ENCODE peak calls at places on chromosomes 2 and 18, in eight cellular contexts. K, J, E, D, Y, H, G and R are unnamed samples.

GRCh38 chr2:46117379-46117778 is 179.8 kb upstream of the EPAS1 start:
- DNase-seq in K (no peak), J (no peak), E (no peak), D (no peak), Y (peak), H (no peak), G (no peak), R (no peak)

GRCh38 chr18:56389190-56389589 is 249.2 kb downstream of the TXNL1 start:
- DNase-seq in K (no peak), J (no peak), E (no peak), D (no peak), Y (no peak), H (no peak), G (no peak), R (no peak)

GRCh38 chr2:63841254-63842022 is at the start of gene UGP2:
- DNase-seq in K (peak), J (peak), E (peak), D (peak), Y (peak), H (peak), G (peak), R (peak)

GRCh38 chr2:217475101-217475500 is 527.7 kb downstream of the TNS1 start:
- DNase-seq in K (no peak), J (no peak), E (no peak), D (no peak), Y (no peak), H (no peak), G (no peak), R (no peak)

GRCh38 chr2:208698114-208698513 is 291.5 kb downstream of the PTH2R start:
- DNase-seq in K (no peak), J (no peak), E (no peak), D (peak), Y (no peak), H (no peak), G (no peak), R (no peak)

GRCh38 chr2:218645126-218645525 is 14.3 kb downstream of the ZNF142 start:
- DNase-seq in K (no peak), J (no peak), E (no peak), D (no peak), Y (peak), H (no peak), G (no peak), R (no peak)

GRCh38 chr2:16413257-16413656 is 252.4 kb downstream of the CYRIA start:
- DNase-seq in K (no peak), J (peak), E (no peak), D (no peak), Y (no peak), H (no peak), G (peak), R (no peak)

GRCh38 chr18:3383381-3383915 is 66.5 kb upstream of the TGIF1 start:
- DNase-seq in K (no peak), J (no peak), E (no peak), D (peak), Y (peak), H (no peak), G (no peak), R (no peak)

GRCh38 chr2:219165058-219165930 is 4.5 kb downstream of the SLC23A3 start:
- DNase-seq in K (no peak), J (no peak), E (no peak), D (no peak), Y (no peak), H (no peak), G (no peak), R (no peak)

GRCh38 chr18:69936191-69936558 is 11.5 kb downstream of the CD226 start:
- DNase-seq in K (no peak), J (no peak), E (no peak), D (no peak), Y (no peak), H (peak), G (no peak), R (no peak)

GRCh38 chr2:55609193-55609794 is 8.1 kb downstream of the PPP4R3B start:
- DNase-seq in K (no peak), J (no peak), E (no peak), D (no peak), Y (no peak), H (no peak), G (peak), R (no peak)

GRCh38 chr2:100260712-100261620 is 61.3 kb downstream of the LONRF2 start:
- DNase-seq in K (no peak), J (peak), E (no peak), D (peak), Y (peak), H (peak), G (peak), R (peak)

GRCh38 chr2:10659898-10660568 is 29.7 kb downstream of the NOL10 start:
- DNase-seq in K (peak), J (peak), E (no peak), D (peak), Y (peak), H (peak), G (peak), R (no peak)

GRCh38 chr2:237859082-237859433 is 365 bp upstream of the RAMP1 start:
- DNase-seq in K (no peak), J (no peak), E (no peak), D (no peak), Y (no peak), H (no peak), G (no peak), R (no peak)

GRCh38 chr18:11857177-11857887 is 6.1 kb downstream of the CHMP1B start:
- DNase-seq in K (no peak), J (peak), E (peak), D (no peak), Y (peak), H (no peak), G (peak), R (peak)

GRCh38 chr2:101704046-101704466 is 6.5 kb downstream of the MAP4K4 start:
- DNase-seq in K (peak), J (peak), E (no peak), D (no peak), Y (peak), H (peak), G (no peak), R (no peak)

GRCh38 chr2:181694271-181694670 is 14.0 kb upstream of the NEUROD1 start:
- DNase-seq in K (no peak), J (no peak), E (no peak), D (no peak), Y (no peak), H (no peak), G (no peak), R (no peak)

GRCh38 chr2:171325886-171326585 is 107.8 kb downstream of the METTL8 start:
- DNase-seq in K (peak), J (no peak), E (no peak), D (no peak), Y (no peak), H (peak), G (no peak), R (no peak)

GRCh38 chr2:161857936-161858335 is 216.1 kb downstream of the DPP4 start:
- DNase-seq in K (no peak), J (no peak), E (no peak), D (no peak), Y (no peak), H (no peak), G (no peak), R (no peak)

GRCh38 chr2:219684721-219685689 is 57.6 kb downstream of the SLC4A3 start:
- DNase-seq in K (peak), J (peak), E (peak), D (no peak), Y (no peak), H (peak), G (peak), R (no peak)

GRCh38 chr18:78144669-78145068 is 834.9 kb upstream of the SALL3 start:
- DNase-seq in K (no peak), J (no peak), E (no peak), D (no peak), Y (no peak), H (no peak), G (no peak), R (no peak)

GRCh38 chr2:100905132-100905805 is 85.3 kb downstream of the NPAS2 start:
- DNase-seq in K (no peak), J (no peak), E (no peak), D (no peak), Y (no peak), H (no peak), G (no peak), R (no peak)

GRCh38 chr2:237458519-237458918 is 28.5 kb upstream of the MLPH start:
- DNase-seq in K (no peak), J (no peak), E (no peak), D (no peak), Y (no peak), H (no peak), G (no peak), R (no peak)

GRCh38 chr2:205903549-205904129 is 182.3 kb downstream of the INO80D start:
- DNase-seq in K (no peak), J (no peak), E (no peak), D (peak), Y (peak), H (peak), G (peak), R (peak)

GRCh38 chr2:47056374-47056773 is 98.7 kb downstream of the STPG4 start:
- DNase-seq in K (no peak), J (no peak), E (no peak), D (no peak), Y (no peak), H (no peak), G (no peak), R (no peak)

GRCh38 chr2:236593956-236594355 is 24.3 kb downstream of the ACKR3 start:
- DNase-seq in K (no peak), J (no peak), E (no peak), D (no peak), Y (no peak), H (no peak), G (no peak), R (no peak)

GRCh38 chr2:240626531-240627300 is 1.4 kb downstream of the GPR35 start:
- DNase-seq in K (peak), J (no peak), E (peak), D (no peak), Y (no peak), H (peak), G (no peak), R (peak)

GRCh38 chr2:235605999-235606715 is 112.3 kb downstream of the AGAP1 start:
- DNase-seq in K (no peak), J (no peak), E (no peak), D (peak), Y (no peak), H (no peak), G (no peak), R (no peak)

GRCh38 chr18:43662657-43663056 is 385.4 kb upstream of the SYT4 start:
- DNase-seq in K (no peak), J (no peak), E (no peak), D (no peak), Y (no peak), H (no peak), G (no peak), R (no peak)

GRCh38 chr2:196314780-196315179 is 143.4 kb upstream of the STK17B start:
- DNase-seq in K (no peak), J (peak), E (no peak), D (no peak), Y (peak), H (no peak), G (no peak), R (no peak)

GRCh38 chr18:56532176-56532840 is 106.1 kb downstream of the TXNL1 start:
- DNase-seq in K (no peak), J (no peak), E (no peak), D (no peak), Y (no peak), H (peak), G (no peak), R (no peak)

GRCh38 chr2:85746313-85747004 is 7.3 kb upstream of the ATOH8 start:
- DNase-seq in K (no peak), J (no peak), E (no peak), D (no peak), Y (no peak), H (no peak), G (no peak), R (no peak)
- H3K4me3 ChIP-seq in K (no peak), J (no peak), E (no peak), D (no peak), Y (no peak), H (no peak), G (no peak), R (no peak)

GRCh38 chr2:30283931-30284565 is 52.7 kb downstream of the LBH start:
- DNase-seq in K (no peak), J (peak), E (no peak), D (no peak), Y (no peak), H (no peak), G (peak), R (no peak)

GRCh38 chr2:30285758-30286157 is 54.4 kb downstream of the LBH start:
- DNase-seq in K (no peak), J (no peak), E (no peak), D (no peak), Y (no peak), H (no peak), G (no peak), R (no peak)

GRCh38 chr2:30287857-30288513 is 56.7 kb downstream of the LBH start:
- DNase-seq in K (no peak), J (no peak), E (no peak), D (no peak), Y (no peak), H (peak), G (no peak), R (no peak)

GRCh38 chr2:30287190-30287589 is 55.9 kb downstream of the LBH start:
- DNase-seq in K (no peak), J (no peak), E (no peak), D (no peak), Y (no peak), H (peak), G (no peak), R (no peak)

GRCh38 chr2:30288576-30288975 is 57.2 kb downstream of the LBH start:
- DNase-seq in K (no peak), J (no peak), E (no peak), D (no peak), Y (no peak), H (no peak), G (no peak), R (no peak)
- H3K4me3 ChIP-seq in K (no peak), J (no peak), E (no peak), D (no peak), Y (no peak), H (no peak), G (no peak), R (no peak)

GRCh38 chr2:204763974-204764703 is 218.9 kb downstream of the PARD3B start:
- DNase-seq in K (no peak), J (no peak), E (no peak), D (no peak), Y (peak), H (no peak), G (no peak), R (no peak)
- H3K4me3 ChIP-seq in K (no peak), J (no peak), E (no peak), D (no peak), Y (no peak), H (no peak), G (no peak), R (no peak)

GRCh38 chr2:190121971-190122370 is 59.4 kb upstream of the MSTN start:
- DNase-seq in K (no peak), J (no peak), E (no peak), D (peak), Y (peak), H (peak), G (no peak), R (no peak)
- H3K4me3 ChIP-seq in K (no peak), J (no peak), E (no peak), D (no peak), Y (no peak), H (no peak), G (no peak), R (no peak)

GRCh38 chr18:24979223-24979622 is 372.7 kb downstream of the ZNF521 start:
- DNase-seq in K (no peak), J (no peak), E (no peak), D (no peak), Y (no peak), H (no peak), G (no peak), R (no peak)

GRCh38 chr18:24983566-24983965 is 368.4 kb downstream of the ZNF521 start:
- DNase-seq in K (no peak), J (no peak), E (no peak), D (no peak), Y (no peak), H (no peak), G (no peak), R (no peak)

GRCh38 chr18:24986611-24987270 is 365.2 kb downstream of the ZNF521 start:
- DNase-seq in K (no peak), J (no peak), E (no peak), D (no peak), Y (no peak), H (no peak), G (no peak), R (no peak)

GRCh38 chr18:24985616-24986015 is 366.4 kb downstream of the ZNF521 start:
- DNase-seq in K (no peak), J (no peak), E (no peak), D (no peak), Y (no peak), H (no peak), G (no peak), R (no peak)

GRCh38 chr18:24982831-24983230 is 369.1 kb downstream of the ZNF521 start:
- DNase-seq in K (no peak), J (no peak), E (no peak), D (no peak), Y (no peak), H (no peak), G (no peak), R (no peak)
- H3K4me3 ChIP-seq in K (no peak), J (no peak), E (no peak), D (no peak), Y (no peak), H (no peak), G (no peak), R (no peak)

GRCh38 chr2:187003038-187003543 is 154.1 kb upstream of the ZSWIM2 start:
- DNase-seq in K (no peak), J (no peak), E (no peak), D (no peak), Y (no peak), H (no peak), G (peak), R (no peak)
- H3K4me3 ChIP-seq in K (no peak), J (peak), E (peak), D (no peak), Y (no peak), H (no peak), G (peak), R (no peak)

GRCh38 chr18:21703241-21703820 is 1.2 kb downstream of the ABHD3 start:
- DNase-seq in K (no peak), J (no peak), E (no peak), D (no peak), Y (no peak), H (peak), G (peak), R (no peak)

GRCh38 chr18:21706386-21706865 is 1.9 kb upstream of the ABHD3 start:
- DNase-seq in K (no peak), J (no peak), E (no peak), D (no peak), Y (no peak), H (no peak), G (no peak), R (no peak)

GRCh38 chr18:21701621-21702020 is 3.0 kb downstream of the ABHD3 start:
- DNase-seq in K (no peak), J (no peak), E (no peak), D (no peak), Y (no peak), H (no peak), G (no peak), R (no peak)

GRCh38 chr18:21704603-21705364 is at the start of gene ABHD3:
- DNase-seq in K (peak), J (peak), E (peak), D (peak), Y (peak), H (peak), G (peak), R (peak)

DNA sequence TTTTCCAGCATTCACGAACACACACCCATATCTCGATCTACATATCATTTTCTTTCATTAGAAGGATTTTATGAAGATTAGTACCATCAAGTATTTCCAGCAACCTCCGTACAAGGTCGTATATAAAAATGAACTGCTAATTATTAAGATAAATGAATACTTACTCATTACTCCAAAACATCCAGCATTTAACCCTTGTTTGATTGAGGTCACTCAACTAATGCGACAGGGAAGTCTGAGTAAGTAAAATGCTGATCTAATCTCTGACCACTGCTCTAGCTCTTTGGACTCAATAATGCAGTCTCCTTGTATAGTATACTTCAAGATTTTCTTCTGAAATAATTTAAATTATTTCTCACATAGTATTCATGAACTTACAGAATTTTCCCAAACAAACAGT is 2.0 kb downstream of the ABHD3 start:
- DNase-seq in K (no peak), J (no peak), E (no peak), D (no peak), Y (no peak), H (no peak), G (no peak), R (no peak)
- H3K4me3 ChIP-seq in K (no peak), J (no peak), E (no peak), D (no peak), Y (peak), H (peak), G (peak), R (peak)

GRCh38 chr2:66498597-66498910 is 63.6 kb downstream of the MEIS1 start:
- DNase-seq in K (no peak), J (no peak), E (no peak), D (no peak), Y (no peak), H (no peak), G (no peak), R (no peak)

GRCh38 chr2:66497706-66498596 is 63.0 kb downstream of the MEIS1 start:
- DNase-seq in K (no peak), J (no peak), E (no peak), D (no peak), Y (no peak), H (no peak), G (no peak), R (no peak)

GRCh38 chr2:66495788-66496640 is 61.1 kb downstream of the MEIS1 start:
- DNase-seq in K (no peak), J (peak), E (peak), D (no peak), Y (peak), H (no peak), G (peak), R (no peak)

GRCh38 chr2:66494708-66495107 is 59.8 kb downstream of the MEIS1 start:
- DNase-seq in K (no peak), J (peak), E (no peak), D (no peak), Y (peak), H (no peak), G (no peak), R (peak)

DNA sequence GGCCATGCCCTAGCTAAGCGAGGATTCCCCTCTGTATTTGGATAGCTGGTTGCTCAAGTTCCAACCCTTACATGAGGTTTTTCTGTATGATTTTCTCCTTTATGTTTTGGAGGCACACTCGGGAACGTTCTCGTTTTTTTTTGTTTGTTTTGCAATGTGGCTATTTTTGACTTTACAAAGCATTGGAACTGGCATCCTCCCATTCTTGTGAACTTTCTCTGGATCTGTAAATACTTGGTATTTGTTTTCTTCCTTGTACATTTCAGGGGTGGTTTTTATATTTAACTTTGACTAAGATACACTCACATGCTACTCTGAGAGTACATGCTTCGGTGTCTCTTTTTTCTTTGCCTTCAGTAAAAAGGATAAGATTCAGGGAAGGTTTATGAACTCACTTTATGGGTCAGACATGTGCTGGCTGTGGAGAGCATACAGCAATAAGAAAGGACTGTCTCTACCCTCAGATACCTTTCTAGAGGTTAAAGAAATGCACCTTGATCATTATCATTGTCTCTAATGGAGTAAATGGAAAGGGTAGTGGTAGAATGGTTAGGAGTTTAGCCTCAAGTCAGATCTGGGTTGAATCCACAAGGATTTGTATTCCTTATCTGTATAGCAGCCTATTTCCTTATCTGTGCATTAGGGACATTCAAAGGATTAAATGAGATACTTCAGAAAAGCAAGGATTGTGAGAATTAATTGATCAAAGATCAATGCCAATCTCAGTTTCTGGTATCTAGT is 61.9 kb downstream of the MEIS1 start:
- DNase-seq in K (no peak), J (no peak), E (no peak), D (no peak), Y (no peak), H (no peak), G (no peak), R (no peak)
- H3K4me3 ChIP-seq in K (no peak), J (peak), E (peak), D (no peak), Y (no peak), H (no peak), G (no peak), R (no peak)